ENCODE peak calls at places on chromosomes 4 and X, in four cellular contexts. One of them, this sample, is unnamed.

GRCh38 chr4:153223418-153223792 is 19.2 kb downstream of the TRIM2 start:
- DNase-seq in fibroblast of pulmonary artery: no peak
- DNase-seq in nephron progenitor cell: no peak
- DNase-seq in right atrium auricular region: no peak
- DNase-seq in this sample: no peak

GRCh38 chr4:170030121-170030520 is 3.9 kb upstream of the MFAP3L start:
- DNase-seq in fibroblast of pulmonary artery: no peak
- DNase-seq in nephron progenitor cell: no peak
- DNase-seq in right atrium auricular region: no peak
- DNase-seq in this sample: no peak

GRCh38 chr4:68391451-68391850 is 41.6 kb upstream of the YTHDC1 start:
- DNase-seq in fibroblast of pulmonary artery: no peak
- DNase-seq in nephron progenitor cell: no peak
- DNase-seq in right atrium auricular region: no peak
- DNase-seq in this sample: no peak

GRCh38 chrX:15838017-15838416 is 16.6 kb downstream of the AP1S2 start:
- DNase-seq in fibroblast of pulmonary artery: no peak
- DNase-seq in nephron progenitor cell: peak
- DNase-seq in right atrium auricular region: no peak
- DNase-seq in this sample: no peak

GRCh38 chr4:165204462-165204830 is 2.9 kb upstream of the KLHL2 start:
- DNase-seq in fibroblast of pulmonary artery: peak
- DNase-seq in nephron progenitor cell: no peak
- DNase-seq in right atrium auricular region: no peak
- DNase-seq in this sample: peak

GRCh38 chrX:101785142-101785541 is 125.5 kb upstream of the ARMCX2 start:
- DNase-seq in fibroblast of pulmonary artery: no peak
- DNase-seq in nephron progenitor cell: no peak
- DNase-seq in right atrium auricular region: no peak
- DNase-seq in this sample: no peak

GRCh38 chrX:120145295-120145925 is 13.0 kb upstream of the RHOXF2 start:
- DNase-seq in fibroblast of pulmonary artery: no peak
- DNase-seq in nephron progenitor cell: no peak
- DNase-seq in right atrium auricular region: no peak
- DNase-seq in this sample: no peak

GRCh38 chr4:98653890-98654867 is 4.2 kb downstream of the TSPAN5 start:
- DNase-seq in fibroblast of pulmonary artery: peak
- DNase-seq in nephron progenitor cell: no peak
- DNase-seq in right atrium auricular region: no peak
- DNase-seq in this sample: peak

GRCh38 chr4:138161351-138161750 is 80.8 kb downstream of the SLC7A11 start:
- DNase-seq in fibroblast of pulmonary artery: no peak
- DNase-seq in nephron progenitor cell: no peak
- DNase-seq in right atrium auricular region: no peak
- DNase-seq in this sample: no peak

GRCh38 chrX:41333744-41333993 is 293 bp upstream of the DDX3X start:
- DNase-seq in fibroblast of pulmonary artery: peak
- DNase-seq in nephron progenitor cell: peak
- DNase-seq in right atrium auricular region: no peak
- DNase-seq in this sample: peak

GRCh38 chrX:48919360-48919821 is 567 bp upstream of the PIM2 start:
- DNase-seq in fibroblast of pulmonary artery: no peak
- DNase-seq in nephron progenitor cell: no peak
- DNase-seq in right atrium auricular region: no peak
- DNase-seq in this sample: no peak

GRCh38 chr4:48483006-48483776 is at the start of gene SLC10A4:
- DNase-seq in fibroblast of pulmonary artery: no peak
- DNase-seq in nephron progenitor cell: peak
- DNase-seq in right atrium auricular region: no peak
- DNase-seq in this sample: no peak

GRCh38 chr4:26496207-26496783 is 6.0 kb upstream of the CCKAR start:
- DNase-seq in fibroblast of pulmonary artery: no peak
- DNase-seq in nephron progenitor cell: no peak
- DNase-seq in right atrium auricular region: no peak
- DNase-seq in this sample: no peak

GRCh38 chrX:3501833-3502535 is 155.5 kb upstream of the MXRA5 start:
- DNase-seq in fibroblast of pulmonary artery: no peak
- DNase-seq in nephron progenitor cell: peak
- DNase-seq in right atrium auricular region: no peak
- DNase-seq in this sample: no peak

GRCh38 chr4:74840931-74841330 is 46.6 kb upstream of the BTC start:
- DNase-seq in fibroblast of pulmonary artery: peak
- DNase-seq in nephron progenitor cell: no peak
- DNase-seq in right atrium auricular region: no peak
- DNase-seq in this sample: no peak

GRCh38 chr4:176413171-176413570 is 93.4 kb downstream of the SPCS3 start:
- DNase-seq in fibroblast of pulmonary artery: no peak
- DNase-seq in nephron progenitor cell: no peak
- DNase-seq in right atrium auricular region: no peak
- DNase-seq in this sample: no peak

GRCh38 chr4:181350578-181351420 is 892.4 kb upstream of the TENM3 start:
- DNase-seq in fibroblast of pulmonary artery: no peak
- DNase-seq in nephron progenitor cell: peak
- DNase-seq in right atrium auricular region: no peak
- DNase-seq in this sample: no peak

GRCh38 chrX:97936296-97936695 is 1052.6 kb downstream of the RPA4 start:
- DNase-seq in fibroblast of pulmonary artery: no peak
- DNase-seq in nephron progenitor cell: no peak
- DNase-seq in right atrium auricular region: no peak
- DNase-seq in this sample: no peak

GRCh38 chrX:15464704-15465103 is 28.4 kb downstream of the PIR start:
- DNase-seq in fibroblast of pulmonary artery: no peak
- DNase-seq in nephron progenitor cell: no peak
- DNase-seq in right atrium auricular region: no peak
- DNase-seq in this sample: no peak

GRCh38 chr4:70575964-70576363 is 16.1 kb upstream of the AMBN start:
- DNase-seq in fibroblast of pulmonary artery: no peak
- DNase-seq in nephron progenitor cell: no peak
- DNase-seq in right atrium auricular region: no peak
- DNase-seq in this sample: no peak

GRCh38 chr4:41413670-41414069 is 124.3 kb upstream of the LIMCH1 start:
- DNase-seq in fibroblast of pulmonary artery: no peak
- DNase-seq in nephron progenitor cell: no peak
- DNase-seq in right atrium auricular region: no peak
- DNase-seq in this sample: no peak

GRCh38 chr4:177810210-177810609 is 368.0 kb upstream of the AGA start:
- DNase-seq in fibroblast of pulmonary artery: no peak
- DNase-seq in nephron progenitor cell: no peak
- DNase-seq in right atrium auricular region: no peak
- DNase-seq in this sample: no peak

GRCh38 chrX:43643201-43643600 is 12.9 kb upstream of the MAOA start:
- DNase-seq in fibroblast of pulmonary artery: no peak
- DNase-seq in nephron progenitor cell: no peak
- DNase-seq in right atrium auricular region: no peak
- DNase-seq in this sample: no peak

GRCh38 chrX:16772460-16772859 is 13.8 kb upstream of the TXLNG start:
- DNase-seq in fibroblast of pulmonary artery: peak
- DNase-seq in nephron progenitor cell: no peak
- DNase-seq in right atrium auricular region: no peak
- DNase-seq in this sample: no peak

GRCh38 chr4:67019670-67020069 is 525.6 kb downstream of the CENPC start:
- DNase-seq in fibroblast of pulmonary artery: peak
- DNase-seq in nephron progenitor cell: no peak
- DNase-seq in right atrium auricular region: no peak
- DNase-seq in this sample: no peak

GRCh38 chr4:2402453-2402852 is 16.0 kb downstream of the ZFYVE28 start:
- DNase-seq in fibroblast of pulmonary artery: no peak
- DNase-seq in nephron progenitor cell: no peak
- DNase-seq in right atrium auricular region: no peak
- DNase-seq in this sample: no peak

GRCh38 chr4:141912831-141913230 is 276.4 kb downstream of the IL15 start:
- DNase-seq in fibroblast of pulmonary artery: peak
- DNase-seq in nephron progenitor cell: no peak
- DNase-seq in right atrium auricular region: no peak
- DNase-seq in this sample: no peak

GRCh38 chr4:139783761-139784484 is 118.3 kb downstream of the MGST2 start:
- DNase-seq in fibroblast of pulmonary artery: no peak
- DNase-seq in nephron progenitor cell: no peak
- DNase-seq in right atrium auricular region: no peak
- DNase-seq in this sample: no peak

GRCh38 chr4:184819786-184820185 is 6.0 kb downstream of the ACSL1 start:
- DNase-seq in fibroblast of pulmonary artery: no peak
- DNase-seq in nephron progenitor cell: no peak
- DNase-seq in right atrium auricular region: no peak
- DNase-seq in this sample: no peak

GRCh38 chrX:632391-633042 is 1.9 kb downstream of the SHOX start:
- DNase-seq in fibroblast of pulmonary artery: no peak
- DNase-seq in nephron progenitor cell: peak
- DNase-seq in right atrium auricular region: no peak
- DNase-seq in this sample: no peak

GRCh38 chrX:142043196-142043595 is 139.5 kb downstream of the MAGEC1 start:
- DNase-seq in fibroblast of pulmonary artery: no peak
- DNase-seq in nephron progenitor cell: no peak
- DNase-seq in right atrium auricular region: no peak
- DNase-seq in this sample: no peak

GRCh38 chr4:12926189-12927066 is 557.7 kb downstream of the RAB28 start:
- DNase-seq in fibroblast of pulmonary artery: no peak
- DNase-seq in nephron progenitor cell: peak
- DNase-seq in right atrium auricular region: no peak
- DNase-seq in this sample: no peak

GRCh38 chr4:139763205-139763604 is 97.6 kb downstream of the MGST2 start:
- DNase-seq in fibroblast of pulmonary artery: no peak
- DNase-seq in nephron progenitor cell: no peak
- DNase-seq in right atrium auricular region: peak
- DNase-seq in this sample: no peak

GRCh38 chrX:22164770-22165388 is 107.8 kb upstream of the CBLL2 start:
- DNase-seq in fibroblast of pulmonary artery: no peak
- DNase-seq in nephron progenitor cell: no peak
- DNase-seq in right atrium auricular region: no peak
- DNase-seq in this sample: peak

GRCh38 chr4:93994175-93994994 is 165.8 kb downstream of the ATOH1 start:
- DNase-seq in fibroblast of pulmonary artery: no peak
- DNase-seq in nephron progenitor cell: no peak
- DNase-seq in right atrium auricular region: no peak
- DNase-seq in this sample: no peak

GRCh38 chr4:84852081-84852480 is 114.4 kb downstream of the WDFY3 start:
- DNase-seq in fibroblast of pulmonary artery: peak
- DNase-seq in nephron progenitor cell: no peak
- DNase-seq in right atrium auricular region: no peak
- DNase-seq in this sample: no peak

GRCh38 chr4:149605601-149606378 is 209.9 kb downstream of the IQCM start:
- DNase-seq in fibroblast of pulmonary artery: peak
- DNase-seq in nephron progenitor cell: no peak
- DNase-seq in right atrium auricular region: no peak
- DNase-seq in this sample: peak

GRCh38 chrX:4263005-4263404 is 549.6 kb upstream of the PRKX start:
- DNase-seq in fibroblast of pulmonary artery: no peak
- DNase-seq in nephron progenitor cell: no peak
- DNase-seq in right atrium auricular region: no peak
- DNase-seq in this sample: no peak

GRCh38 chrX:10618911-10619310 is 1.5 kb downstream of the MID1 start:
- DNase-seq in fibroblast of pulmonary artery: no peak
- DNase-seq in nephron progenitor cell: peak
- DNase-seq in right atrium auricular region: no peak
- DNase-seq in this sample: no peak

GRCh38 chrX:154381271-154381670 is 2.2 kb downstream of the EMD start:
- DNase-seq in fibroblast of pulmonary artery: no peak
- DNase-seq in nephron progenitor cell: no peak
- DNase-seq in right atrium auricular region: no peak
- DNase-seq in this sample: no peak

GRCh38 chrX:104113237-104113965 is 1.1 kb downstream of the ZCCHC18 start:
- DNase-seq in fibroblast of pulmonary artery: peak
- DNase-seq in nephron progenitor cell: peak
- DNase-seq in right atrium auricular region: no peak
- DNase-seq in this sample: peak
- TF ChIP-seq CTCF in fibroblast of pulmonary artery: peak
- TF ChIP-seq CTCF in nephron progenitor cell: peak
- TF ChIP-seq CTCF in right atrium auricular region: no peak
- TF ChIP-seq CTCF in this sample: peak

DNA sequence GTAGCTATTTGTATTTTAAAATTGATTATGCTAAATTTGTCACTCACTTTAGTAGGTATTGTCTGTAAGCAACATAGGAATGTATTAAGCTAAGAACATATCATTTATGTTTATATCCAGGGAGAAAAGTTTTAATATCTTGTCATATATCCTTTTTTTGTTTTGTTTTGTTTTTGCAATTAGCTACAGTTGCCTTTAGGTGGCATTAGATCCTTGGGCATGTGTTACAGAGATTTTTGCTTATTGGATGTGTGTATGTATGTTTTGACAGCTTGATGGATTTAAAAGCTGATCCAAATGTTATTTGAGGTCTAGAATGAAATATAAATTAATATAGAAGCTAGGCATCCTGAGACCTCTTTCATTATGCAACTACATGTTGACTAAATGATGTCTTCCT is 36.1 kb upstream of the OTUD4 start:
- DNase-seq in fibroblast of pulmonary artery: peak
- DNase-seq in nephron progenitor cell: no peak
- DNase-seq in right atrium auricular region: no peak
- DNase-seq in this sample: peak
- TF ChIP-seq CTCF in fibroblast of pulmonary artery: peak
- TF ChIP-seq CTCF in nephron progenitor cell: peak
- TF ChIP-seq CTCF in right atrium auricular region: peak
- TF ChIP-seq CTCF in this sample: peak

GRCh38 chr4:132076829-132077228 is 1072.3 kb upstream of the PCDH10 start:
- DNase-seq in fibroblast of pulmonary artery: no peak
- DNase-seq in nephron progenitor cell: no peak
- DNase-seq in right atrium auricular region: no peak
- DNase-seq in this sample: no peak
- TF ChIP-seq CTCF in fibroblast of pulmonary artery: peak
- TF ChIP-seq CTCF in nephron progenitor cell: no peak
- TF ChIP-seq CTCF in right atrium auricular region: no peak
- TF ChIP-seq CTCF in this sample: peak

GRCh38 chrX:46485897-46486296 is 59.3 kb downstream of the ZNF674 start:
- DNase-seq in fibroblast of pulmonary artery: no peak
- DNase-seq in nephron progenitor cell: no peak
- DNase-seq in right atrium auricular region: no peak
- DNase-seq in this sample: no peak
- TF ChIP-seq CTCF in fibroblast of pulmonary artery: no peak
- TF ChIP-seq CTCF in nephron progenitor cell: no peak
- TF ChIP-seq CTCF in right atrium auricular region: no peak
- TF ChIP-seq CTCF in this sample: no peak

This sample was measured in brain microvascular endothelial cell.